ENCODE peak calls at places on chromosomes 6 and 20, in five cellular contexts. One of them, this sample, is unnamed.

GRCh38 chr6:166556336-166556735 is 30.1 kb downstream of the RAMACL start:
- DNase-seq in IMR-90: peak
- DNase-seq in HepG2: no peak
- DNase-seq in SK-N-SH: no peak
- DNase-seq in K562: no peak
- DNase-seq in this sample: no peak

GRCh38 chr20:46144626-46145025 is 26.5 kb downstream of the CD40 start:
- DNase-seq in SK-N-SH: no peak
- DNase-seq in IMR-90: no peak
- DNase-seq in HepG2: no peak
- DNase-seq in K562: no peak
- DNase-seq in this sample: no peak

GRCh38 chr6:13413906-13414555 is 73.4 kb downstream of the GFOD1 start:
- DNase-seq in HepG2: no peak
- DNase-seq in SK-N-SH: peak
- DNase-seq in IMR-90: peak
- DNase-seq in K562: no peak
- DNase-seq in this sample: no peak

GRCh38 chr6:9482030-9482731 is 932.7 kb downstream of the TFAP2A start:
- DNase-seq in IMR-90: peak
- DNase-seq in K562: no peak
- DNase-seq in HepG2: no peak
- DNase-seq in SK-N-SH: no peak
- DNase-seq in this sample: no peak

GRCh38 chr20:47198254-47198671 is 158.2 kb downstream of the ZMYND8 start:
- DNase-seq in HepG2: no peak
- DNase-seq in IMR-90: peak
- DNase-seq in K562: no peak
- DNase-seq in SK-N-SH: no peak
- DNase-seq in this sample: peak

GRCh38 chr6:14544689-14545088 is 427.1 kb downstream of the CD83 start:
- DNase-seq in IMR-90: no peak
- DNase-seq in SK-N-SH: no peak
- DNase-seq in K562: no peak
- DNase-seq in HepG2: no peak
- DNase-seq in this sample: no peak

GRCh38 chr6:107154131-107154906 is 39.0 kb upstream of the BEND3 start:
- DNase-seq in K562: peak
- DNase-seq in SK-N-SH: peak
- DNase-seq in HepG2: peak
- DNase-seq in IMR-90: no peak
- DNase-seq in this sample: no peak

GRCh38 chr6:85460951-85461805 is 11.3 kb downstream of the NT5E start:
- DNase-seq in IMR-90: no peak
- DNase-seq in HepG2: peak
- DNase-seq in K562: no peak
- DNase-seq in SK-N-SH: no peak
- DNase-seq in this sample: peak

GRCh38 chr6:80676386-80676785 is 569.9 kb downstream of the BCKDHB start:
- DNase-seq in IMR-90: peak
- DNase-seq in HepG2: no peak
- DNase-seq in K562: no peak
- DNase-seq in SK-N-SH: no peak
- DNase-seq in this sample: no peak

GRCh38 chr6:11214911-11215310 is 17.6 kb downstream of the NEDD9 start:
- DNase-seq in IMR-90: no peak
- DNase-seq in SK-N-SH: no peak
- DNase-seq in K562: no peak
- DNase-seq in HepG2: no peak
- DNase-seq in this sample: no peak

GRCh38 chr6:43250992-43251373 is 7.7 kb downstream of the TTBK1 start:
- DNase-seq in HepG2: no peak
- DNase-seq in IMR-90: no peak
- DNase-seq in K562: peak
- DNase-seq in SK-N-SH: no peak
- DNase-seq in this sample: no peak

GRCh38 chr6:169868458-169868857 is 117.0 kb downstream of the ERMARD start:
- DNase-seq in K562: no peak
- DNase-seq in IMR-90: no peak
- DNase-seq in SK-N-SH: no peak
- DNase-seq in HepG2: no peak
- DNase-seq in this sample: no peak

GRCh38 chr20:55974491-55975202 is 30.7 kb downstream of the CBLN4 start:
- DNase-seq in K562: no peak
- DNase-seq in HepG2: no peak
- DNase-seq in SK-N-SH: no peak
- DNase-seq in IMR-90: no peak
- DNase-seq in this sample: no peak

GRCh38 chr6:1082040-1082935 is 229.6 kb upstream of the FOXQ1 start:
- DNase-seq in K562: no peak
- DNase-seq in HepG2: no peak
- DNase-seq in IMR-90: peak
- DNase-seq in SK-N-SH: no peak
- DNase-seq in this sample: no peak

GRCh38 chr20:24783631-24784492 is 165.2 kb upstream of the CST7 start:
- DNase-seq in K562: no peak
- DNase-seq in HepG2: peak
- DNase-seq in IMR-90: no peak
- DNase-seq in SK-N-SH: no peak
- DNase-seq in this sample: peak

GRCh38 chr6:167744681-167745659 is 81.7 kb upstream of the AFDN start:
- DNase-seq in SK-N-SH: no peak
- DNase-seq in K562: no peak
- DNase-seq in HepG2: no peak
- DNase-seq in IMR-90: no peak
- DNase-seq in this sample: no peak

GRCh38 chr6:73739097-73739496 is 43.1 kb downstream of the CD109 start:
- DNase-seq in IMR-90: peak
- DNase-seq in HepG2: peak
- DNase-seq in K562: peak
- DNase-seq in SK-N-SH: peak
- DNase-seq in this sample: no peak

DNA sequence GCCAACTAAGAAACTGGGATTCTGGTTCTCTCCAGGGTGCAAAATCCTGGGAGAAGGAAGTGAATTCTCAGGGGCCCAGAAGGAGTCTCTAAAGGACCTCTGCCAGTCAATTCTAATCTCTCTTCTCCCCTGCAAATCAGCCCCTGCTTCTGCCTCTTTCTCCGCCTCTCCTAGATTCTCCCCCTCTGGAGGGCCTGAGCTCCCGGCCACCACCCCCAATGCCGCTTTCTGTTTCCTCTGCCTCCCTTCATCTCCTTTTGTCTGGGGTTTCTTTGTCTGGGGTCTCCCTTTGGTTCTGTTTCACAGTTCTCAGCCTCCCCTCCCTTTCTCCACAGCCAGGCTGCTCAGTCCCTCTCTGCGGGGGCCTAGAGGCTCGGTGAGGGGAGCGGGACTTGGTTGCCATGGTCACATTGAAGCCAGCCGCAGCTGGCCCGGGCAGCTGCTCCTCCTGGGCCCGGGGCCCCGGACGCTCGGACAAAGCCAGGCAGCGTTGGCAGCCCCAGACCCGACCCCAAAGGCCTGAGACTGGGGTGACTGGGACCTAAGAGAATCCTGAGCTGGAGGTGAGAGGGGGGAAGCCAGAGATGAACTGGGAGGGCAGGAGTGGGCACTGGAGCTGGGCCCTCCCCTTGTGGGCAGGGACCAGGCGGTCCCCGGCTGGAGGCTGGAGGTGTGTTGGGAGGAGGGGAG is 3.6 kb upstream of the DDR1 start:
- DNase-seq in SK-N-SH: peak
- DNase-seq in HepG2: no peak
- DNase-seq in IMR-90: no peak
- DNase-seq in K562: no peak
- DNase-seq in this sample: no peak
- TF ChIP-seq MXI1 in SK-N-SH: no peak
- TF ChIP-seq MXI1 in HepG2: no peak
- TF ChIP-seq MXI1 in IMR-90: no peak
- TF ChIP-seq MXI1 in K562: no peak
- TF ChIP-seq MXI1 in this sample: no peak

DNA sequence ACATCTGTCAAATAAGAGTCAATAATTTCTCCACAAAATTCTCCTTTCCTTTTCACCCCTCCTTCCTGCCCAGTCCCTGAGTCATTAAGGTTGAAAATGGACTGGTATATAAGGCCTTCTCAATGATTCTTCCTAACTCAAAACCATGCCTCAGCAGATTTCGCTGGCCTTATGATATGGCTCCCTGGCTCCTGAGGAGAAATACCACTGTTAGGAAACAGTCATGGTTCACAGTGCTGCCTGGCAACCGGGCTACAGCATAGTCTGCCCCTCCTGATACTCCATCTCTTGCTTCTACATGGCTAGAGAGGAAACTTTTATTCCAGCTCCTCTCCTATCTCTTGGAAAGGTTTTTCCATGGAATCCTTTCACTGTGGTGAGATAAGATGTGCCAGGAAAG is 4.7 kb downstream of the UBE2J1 start:
- DNase-seq in IMR-90: peak
- DNase-seq in HepG2: no peak
- DNase-seq in SK-N-SH: no peak
- DNase-seq in K562: no peak
- DNase-seq in this sample: no peak
- TF ChIP-seq MXI1 in IMR-90: no peak
- TF ChIP-seq MXI1 in HepG2: no peak
- TF ChIP-seq MXI1 in SK-N-SH: no peak
- TF ChIP-seq MXI1 in K562: no peak
- TF ChIP-seq MXI1 in this sample: no peak

GRCh38 chr6:30260036-30260504 is 46.9 kb upstream of the TRIM26 start:
- DNase-seq in K562: no peak
- DNase-seq in HepG2: no peak
- DNase-seq in IMR-90: no peak
- DNase-seq in SK-N-SH: no peak
- DNase-seq in this sample: no peak
- TF ChIP-seq MXI1 in K562: no peak
- TF ChIP-seq MXI1 in HepG2: no peak
- TF ChIP-seq MXI1 in IMR-90: no peak
- TF ChIP-seq MXI1 in SK-N-SH: no peak
- TF ChIP-seq MXI1 in this sample: no peak

GRCh38 chr20:61922411-61922810 is 143.3 kb downstream of the TAF4 start:
- DNase-seq in HepG2: no peak
- DNase-seq in SK-N-SH: no peak
- DNase-seq in IMR-90: no peak
- DNase-seq in K562: no peak
- DNase-seq in this sample: no peak

GRCh38 chr20:61924211-61924857 is 141.3 kb downstream of the TAF4 start:
- DNase-seq in K562: no peak
- DNase-seq in SK-N-SH: no peak
- DNase-seq in HepG2: no peak
- DNase-seq in IMR-90: no peak
- DNase-seq in this sample: no peak

GRCh38 chr20:61924858-61925554 is 140.7 kb downstream of the TAF4 start:
- DNase-seq in SK-N-SH: no peak
- DNase-seq in IMR-90: no peak
- DNase-seq in HepG2: no peak
- DNase-seq in K562: no peak
- DNase-seq in this sample: no peak

GRCh38 chr20:61923371-61924166 is 142.1 kb downstream of the TAF4 start:
- DNase-seq in K562: no peak
- DNase-seq in HepG2: no peak
- DNase-seq in IMR-90: no peak
- DNase-seq in SK-N-SH: no peak
- DNase-seq in this sample: no peak

DNA sequence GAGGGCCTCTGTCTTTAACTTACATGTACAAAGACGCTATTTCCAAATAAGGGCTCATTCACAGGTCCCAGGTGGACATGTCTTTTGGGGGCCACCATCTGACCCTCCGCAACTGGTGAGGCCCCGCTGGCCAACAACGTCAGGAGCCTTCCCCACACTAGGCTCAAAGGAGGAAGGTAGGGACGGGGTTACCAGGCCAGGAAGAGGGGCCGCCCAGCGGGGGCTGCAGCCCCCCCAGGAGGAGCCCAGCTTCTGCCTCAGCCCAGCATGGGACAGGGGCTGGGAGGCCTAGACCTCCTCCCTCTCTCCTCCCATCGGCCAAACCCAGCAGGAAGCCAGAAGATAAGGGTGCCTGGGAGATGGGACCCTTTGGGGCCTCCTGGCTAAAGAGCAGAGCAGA is 142.7 kb downstream of the TAF4 start:
- DNase-seq in SK-N-SH: no peak
- DNase-seq in K562: no peak
- DNase-seq in HepG2: no peak
- DNase-seq in IMR-90: no peak
- DNase-seq in this sample: no peak
- TF ChIP-seq MXI1 in SK-N-SH: no peak
- TF ChIP-seq MXI1 in K562: no peak
- TF ChIP-seq MXI1 in HepG2: no peak
- TF ChIP-seq MXI1 in IMR-90: no peak
- TF ChIP-seq MXI1 in this sample: no peak

GRCh38 chr20:7858851-7859250 is 81.4 kb downstream of the HAO1 start:
- DNase-seq in HepG2: no peak
- DNase-seq in IMR-90: no peak
- DNase-seq in K562: no peak
- DNase-seq in SK-N-SH: no peak
- DNase-seq in this sample: no peak
- TF ChIP-seq MXI1 in HepG2: no peak
- TF ChIP-seq MXI1 in IMR-90: no peak
- TF ChIP-seq MXI1 in K562: no peak
- TF ChIP-seq MXI1 in SK-N-SH: no peak
- TF ChIP-seq MXI1 in this sample: no peak

GRCh38 chr6:35051997-35052583 is 89.0 kb downstream of the TCP11 start:
- DNase-seq in SK-N-SH: no peak
- DNase-seq in K562: no peak
- DNase-seq in IMR-90: no peak
- DNase-seq in HepG2: peak
- DNase-seq in this sample: no peak
- TF ChIP-seq MXI1 in SK-N-SH: no peak
- TF ChIP-seq MXI1 in K562: no peak
- TF ChIP-seq MXI1 in IMR-90: no peak
- TF ChIP-seq MXI1 in HepG2: no peak
- TF ChIP-seq MXI1 in this sample: no peak

This sample was measured in GM12878.